ENCODE peak calls at places on chromosome 15, in eight cellular contexts. S is SW480, W is foreskin fibroblast, K is GM12892, B is osteocyte, L is NCI-H2081, M is hepatic stellate cell, G is thoracic aorta. J is an unnamed sample.

GRCh38 chr15:93121994-93122910 is 33.2 kb upstream of the RGMA start:
- DNase-seq in S (no peak), W (no peak), K (no peak), B (no peak), L (no peak), M (no peak), G (no peak), J (no peak)

GRCh38 chr15:43215961-43216360 is 4.9 kb downstream of the EPB42 start:
- DNase-seq in S (no peak), W (no peak), K (no peak), B (no peak), L (no peak), M (no peak), G (no peak), J (no peak)

GRCh38 chr15:82122754-82123400 is 77.1 kb upstream of the MEX3B start:
- DNase-seq in S (no peak), W (peak), K (no peak), B (peak), L (no peak), M (peak), G (no peak), J (peak)

GRCh38 chr15:62940755-62941361 is 101.7 kb upstream of the TPM1 start:
- DNase-seq in S (peak), W (peak), K (no peak), B (peak), L (no peak), M (peak), G (peak), J (peak)

GRCh38 chr15:77071338-77072223 is 672 bp upstream of the TSPAN3 start:
- DNase-seq in S (no peak), W (no peak), K (no peak), B (no peak), L (no peak), M (no peak), G (no peak), J (no peak)

GRCh38 chr15:60720493-60721231 is 241.7 kb upstream of the ICE2 start:
- DNase-seq in S (no peak), W (no peak), K (no peak), B (no peak), L (no peak), M (no peak), G (no peak), J (no peak)

GRCh38 chr15:99486371-99487336 is 79.1 kb upstream of the MEF2A start:
- DNase-seq in S (peak), W (peak), K (no peak), B (peak), L (peak), M (peak), G (peak), J (peak)

GRCh38 chr15:79640206-79640605 is 208.1 kb downstream of the MINAR1 start:
- DNase-seq in S (peak), W (peak), K (no peak), B (no peak), L (no peak), M (peak), G (no peak), J (peak)

GRCh38 chr15:32908135-32908801 is 190.5 kb downstream of the GREM1 start:
- DNase-seq in S (no peak), W (peak), K (peak), B (no peak), L (no peak), M (no peak), G (no peak), J (peak)

GRCh38 chr15:85329561-85330421 is 50.6 kb upstream of the AKAP13 start:
- DNase-seq in S (peak), W (peak), K (peak), B (no peak), L (no peak), M (peak), G (no peak), J (no peak)

GRCh38 chr15:77209221-77209620 is 138.3 kb upstream of the TSPAN3 start:
- DNase-seq in S (no peak), W (no peak), K (no peak), B (no peak), L (no peak), M (no peak), G (no peak), J (no peak)

GRCh38 chr15:60890361-60890991 is 338.6 kb downstream of the RORA start:
- DNase-seq in S (no peak), W (no peak), K (no peak), B (no peak), L (no peak), M (no peak), G (no peak), J (no peak)

GRCh38 chr15:76903251-76903681 is 1.9 kb downstream of the SCAPER start:
- DNase-seq in S (peak), W (peak), K (no peak), B (no peak), L (peak), M (peak), G (no peak), J (no peak)

GRCh38 chr15:41926184-41927056 is 32.6 kb upstream of the SPTBN5 start:
- DNase-seq in S (no peak), W (no peak), K (no peak), B (no peak), L (no peak), M (peak), G (no peak), J (no peak)

GRCh38 chr15:52414936-52415335 is 113.7 kb downstream of the MYO5A start:
- DNase-seq in S (no peak), W (no peak), K (no peak), B (no peak), L (no peak), M (no peak), G (no peak), J (no peak)

GRCh38 chr15:95620934-95621579 is 709.4 kb upstream of the NR2F2 start:
- DNase-seq in S (no peak), W (peak), K (no peak), B (no peak), L (no peak), M (no peak), G (no peak), J (no peak)

GRCh38 chr15:72222433-72222832 is 8.6 kb downstream of the PKM start:
- DNase-seq in S (peak), W (peak), K (no peak), B (no peak), L (no peak), M (no peak), G (peak), J (no peak)

GRCh38 chr15:99335508-99335907 is 84.2 kb downstream of the LRRC28 start:
- DNase-seq in S (no peak), W (no peak), K (no peak), B (no peak), L (no peak), M (no peak), G (no peak), J (no peak)

GRCh38 chr15:72271895-72272212 is 500 bp downstream of the PARP6 start:
- DNase-seq in S (peak), W (no peak), K (no peak), B (no peak), L (peak), M (peak), G (no peak), J (no peak)

GRCh38 chr15:92001307-92001706 is 147.8 kb downstream of the SLCO3A1 start:
- DNase-seq in S (no peak), W (no peak), K (no peak), B (no peak), L (peak), M (no peak), G (no peak), J (no peak)

GRCh38 chr15:63288778-63289378 is 11.5 kb downstream of the APH1B start:
- DNase-seq in S (peak), W (peak), K (no peak), B (no peak), L (peak), M (peak), G (no peak), J (peak)

GRCh38 chr15:91265431-91265940 is 165.4 kb downstream of the SV2B start:
- DNase-seq in S (no peak), W (no peak), K (no peak), B (no peak), L (no peak), M (no peak), G (no peak), J (no peak)

GRCh38 chr15:39167114-39168058 is 413.5 kb upstream of the THBS1 start:
- DNase-seq in S (no peak), W (no peak), K (no peak), B (no peak), L (no peak), M (no peak), G (no peak), J (no peak)